ENCODE peak calls at places on chromosomes 16 and 17, in four cellular contexts. R, O, D and A are unnamed samples.

GRCh38 chr16:56657555-56658430 is at the start of gene MT1F:
- DNase-seq in R (peak; percentile 85), O (peak; percentile 83), D (no peak), A (peak; percentile 78)

GRCh38 chr17:52049051-52049450 is 109.5 kb downstream of the CA10 start:
- DNase-seq in R (no peak), O (no peak), D (no peak), A (no peak)

GRCh38 chr16:19294156-19294649 is 8.7 kb downstream of the CLEC19A start:
- DNase-seq in R (no peak), O (no peak), D (peak; percentile 84), A (peak; percentile 45)

GRCh38 chr16:5903797-5904196 is 806.2 kb upstream of the EEF2KMT start:
- DNase-seq in R (no peak), O (no peak), D (no peak), A (no peak)

GRCh38 chr16:26645629-26646028 is 421.1 kb upstream of the C16orf82 start:
- DNase-seq in R (no peak), O (peak; percentile 39), D (no peak), A (no peak)

GRCh38 chr16:78684655-78685400 is 585.4 kb downstream of the WWOX start:
- DNase-seq in R (no peak), O (no peak), D (no peak), A (no peak)

GRCh38 chr16:11162571-11163268 is 93.3 kb downstream of the SOCS1 start:
- DNase-seq in R (no peak), O (no peak), D (no peak), A (no peak)

GRCh38 chr16:22348296-22348695 is 26.1 kb downstream of the CDR2 start:
- DNase-seq in R (no peak), O (no peak), D (no peak), A (no peak)

GRCh38 chr17:47789611-47790520 is 31.7 kb downstream of the OSBPL7 start:
- DNase-seq in R (no peak), O (peak; percentile 32), D (no peak), A (peak; percentile 79)

GRCh38 chr17:61409301-61410099 is 9.9 kb downstream of the TBX2 start:
- DNase-seq in R (no peak), O (peak; percentile 82), D (no peak), A (peak; percentile 75)

GRCh38 chr16:25106567-25107465 is 4.7 kb upstream of the LCMT1 start:
- DNase-seq in R (peak; percentile 90), O (peak; percentile 93), D (no peak), A (peak; percentile 92)

GRCh38 chr17:9645858-9646555 is 690 bp downstream of the USP43 start:
- DNase-seq in R (peak; percentile 30), O (peak; percentile 12), D (no peak), A (peak; percentile 56)

GRCh38 chr16:11023640-11024039 is 79.3 kb downstream of the CLEC16A start:
- DNase-seq in R (no peak), O (no peak), D (no peak), A (no peak)

GRCh38 chr17:45013021-45013997 is 38.1 kb downstream of the DCAKD start:
- DNase-seq in R (no peak), O (no peak), D (no peak), A (no peak)
- TF ChIP-seq CHD4 in R (no peak), O (no peak), D (no peak), A (no peak)

GRCh38 chr17:29124135-29124930 is 55.9 kb downstream of the MYO18A start:
- DNase-seq in R (peak; percentile 71), O (peak; percentile 64), D (no peak), A (peak; percentile 82)
- H3K4me2 ChIP-seq in R (no peak overlapping the region), O (no peak overlapping the region), D (no peak overlapping the region), A (peak overlapping the region; percentile 27)

GRCh38 chr17:46788300-46788699 is 30.2 kb downstream of the WNT3 start:
- DNase-seq in R (no peak), O (no peak), D (no peak), A (no peak)
- TF ChIP-seq CHD4 in R (no peak), O (no peak), D (no peak), A (no peak)

DNA sequence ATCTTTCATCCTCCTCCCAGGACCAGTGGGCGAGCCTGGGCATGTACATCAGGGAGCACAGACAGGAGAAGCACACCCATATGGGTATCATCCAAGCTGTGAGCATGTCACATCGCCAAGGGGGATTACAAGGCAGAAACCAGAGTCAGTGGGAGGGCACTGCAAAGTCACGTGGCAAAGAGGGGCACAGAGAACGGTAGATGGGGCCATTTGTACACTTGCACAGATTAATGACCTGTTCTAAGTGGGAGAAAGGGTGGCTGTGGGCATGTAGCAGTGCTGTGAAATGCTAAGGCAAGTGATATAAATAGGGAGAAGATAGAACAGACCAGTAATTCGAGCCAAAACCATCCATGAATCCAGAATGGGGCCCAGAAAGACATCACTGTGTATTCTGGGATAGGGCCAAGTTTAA is 265.0 kb downstream of the CPPED1 start:
- DNase-seq in R (no peak), O (no peak), D (no peak), A (no peak)
- H3K4me2 ChIP-seq in R (no peak overlapping the region), O (no peak overlapping the region), D (peak overlapping the region; percentile 69), A (no peak overlapping the region)

GRCh38 chr17:58250344-58251011 is 12.1 kb downstream of the LPO start:
- DNase-seq in R (peak; percentile 93), O (no peak), D (no peak), A (no peak)
- TF ChIP-seq CHD4 in R (no peak), O (no peak), D (no peak), A (no peak)

DNA sequence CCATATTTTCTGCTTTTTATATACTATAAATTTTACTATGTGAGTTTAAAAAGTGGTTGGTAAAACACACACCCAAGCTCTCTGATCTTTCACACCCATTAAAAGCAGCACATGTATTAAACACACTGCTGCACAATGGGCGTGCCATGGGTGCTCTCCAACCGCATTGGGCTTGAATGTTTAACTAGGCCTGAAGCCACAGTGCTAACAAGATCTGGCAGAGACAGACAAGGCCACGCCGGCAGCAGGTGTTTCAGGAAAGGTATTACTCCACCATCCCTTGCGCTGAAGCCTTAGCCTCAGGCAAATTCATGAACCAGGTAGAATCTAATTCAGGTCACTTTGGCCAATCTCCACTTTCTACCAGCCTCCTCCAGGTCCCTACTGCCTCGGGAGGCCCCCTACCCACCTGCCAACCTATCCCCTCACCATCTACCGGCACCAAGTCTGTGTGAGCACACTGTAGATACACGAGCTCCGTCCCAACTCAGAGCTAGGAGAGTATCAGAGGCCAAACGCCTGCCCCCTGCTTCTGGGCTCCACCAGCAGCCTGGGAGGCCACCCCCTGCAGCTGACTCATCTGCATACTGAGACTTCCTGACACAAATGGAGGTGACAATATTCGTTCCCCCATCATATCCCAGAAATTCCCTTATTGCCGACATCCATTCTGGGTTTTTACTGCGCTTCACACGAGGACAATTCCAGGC is 95.0 kb downstream of the ADCY9 start:
- DNase-seq in R (peak; percentile 79), O (no peak), D (no peak), A (no peak)
- H3K4me2 ChIP-seq in R (peak overlapping the region; percentile 87), O (no peak overlapping the region), D (no peak overlapping the region), A (peak overlapping the region; percentile 11)

DNA sequence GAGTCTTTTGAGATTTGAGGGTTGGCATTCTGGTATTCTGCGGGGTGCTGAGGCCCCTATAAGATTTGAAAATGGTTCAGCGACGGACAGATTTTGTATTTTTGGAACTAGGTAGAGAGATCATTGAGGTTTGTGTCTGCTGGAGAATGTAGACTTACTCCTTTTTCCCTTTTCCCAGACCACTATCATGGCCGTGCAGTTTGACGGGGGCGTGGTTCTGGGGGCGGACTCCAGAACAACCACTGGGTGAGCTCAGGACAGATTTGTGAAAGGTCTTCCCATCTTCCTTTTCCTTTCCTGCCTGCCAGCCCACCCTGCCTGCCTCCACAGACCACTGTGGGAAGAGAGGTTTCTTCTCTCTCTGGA is 569 bp downstream of the PSMB6 start:
- DNase-seq in R (peak; percentile 33), O (peak; percentile 53), D (no peak), A (peak; percentile 92)
- TF ChIP-seq CHD4 in R (no peak), O (no peak), D (no peak), A (no peak)